ENCODE peak calls at places on chromosome 17, in five cellular contexts. H is A549, W is HCT116, Y is tibial nerve, U is heart left ventricle. P is an unnamed sample.

GRCh38 chr17:61451538-61452300 is 503 bp upstream of the TBX4 start:
- DNase-seq in H (no peak), W (no peak), Y (no peak), U (no peak), P (no peak)

GRCh38 chr17:77235370-77236080 is 94.8 kb downstream of the SEC14L1 start:
- DNase-seq in H (no peak), W (no peak), Y (no peak), U (peak), P (no peak)

GRCh38 chr17:49471089-49471683 is 23.9 kb upstream of the NGFR start:
- DNase-seq in H (no peak), W (no peak), Y (peak), U (no peak), P (no peak)

GRCh38 chr17:45677770-45678169 is 106.3 kb upstream of the CRHR1 start:
- DNase-seq in H (no peak), W (no peak), Y (no peak), U (no peak), P (no peak)

GRCh38 chr17:13351046-13351445 is 250.7 kb downstream of the HS3ST3A1 start:
- DNase-seq in H (no peak), W (no peak), Y (no peak), U (no peak), P (no peak)

GRCh38 chr17:28404812-28405570 is 1.0 kb downstream of the SLC46A1 start:
- DNase-seq in H (no peak), W (no peak), Y (no peak), U (no peak), P (no peak)

GRCh38 chr17:75059369-75060345 is 12.6 kb downstream of the KCTD2 start:
- DNase-seq in H (no peak), W (no peak), Y (no peak), U (peak), P (peak)

GRCh38 chr17:49031965-49032928 is 35.1 kb downstream of the IGF2BP1 start:
- DNase-seq in H (peak), W (peak), Y (no peak), U (no peak), P (peak)

GRCh38 chr17:58965221-58965620 is 141.5 kb downstream of the TRIM37 start:
- DNase-seq in H (no peak), W (no peak), Y (no peak), U (peak), P (no peak)

GRCh38 chr17:82949984-82950383 is 110.2 kb upstream of the ZNF750 start:
- DNase-seq in H (no peak), W (no peak), Y (no peak), U (no peak), P (no peak)

GRCh38 chr17:12395733-12396354 is 269.8 kb upstream of the MYOCD start:
- DNase-seq in H (peak), W (peak), Y (no peak), U (no peak), P (no peak)

GRCh38 chr17:29079433-29079832 is 36.5 kb downstream of the PIPOX start:
- DNase-seq in H (no peak), W (no peak), Y (no peak), U (no peak), P (no peak)

GRCh38 chr17:53749178-53749577 is 73.5 kb upstream of the KIF2B start:
- DNase-seq in H (no peak), W (no peak), Y (no peak), U (no peak), P (no peak)

GRCh38 chr17:78317817-78318400 is 42.0 kb downstream of the SOCS3 start:
- DNase-seq in H (no peak), W (no peak), Y (no peak), U (no peak), P (no peak)

GRCh38 chr17:49727353-49727752 is 19.6 kb upstream of the SLC35B1 start:
- DNase-seq in H (no peak), W (no peak), Y (no peak), U (no peak), P (no peak)

GRCh38 chr17:44326867-44327444 is 2.3 kb upstream of the SLC25A39 start:
- DNase-seq in H (peak), W (peak), Y (peak), U (peak), P (peak)

GRCh38 chr17:21539146-21539545 is 153.2 kb upstream of the KCNJ18 start:
- DNase-seq in H (no peak), W (no peak), Y (no peak), U (no peak), P (no peak)

GRCh38 chr17:39791296-39791992 is 53.7 kb downstream of the GRB7 start:
- DNase-seq in H (no peak), W (no peak), Y (no peak), U (no peak), P (no peak)

GRCh38 chr17:74924250-74924948 is at the start of gene OTOP2:
- DNase-seq in H (no peak), W (no peak), Y (no peak), U (peak), P (peak)

GRCh38 chr17:17341452-17341851 is 38.3 kb downstream of the NT5M start:
- DNase-seq in H (no peak), W (no peak), Y (no peak), U (no peak), P (no peak)

GRCh38 chr17:17782425-17783120 is 54.2 kb downstream of the SREBF1 start:
- DNase-seq in H (no peak), W (no peak), Y (no peak), U (peak), P (no peak)

GRCh38 chr17:49223517-49224197 is 6.9 kb downstream of the PHOSPHO1 start:
- DNase-seq in H (peak), W (peak), Y (peak), U (peak), P (no peak)

GRCh38 chr17:71330099-71330375 is 790.8 kb upstream of the SOX9 start:
- DNase-seq in H (no peak), W (no peak), Y (no peak), U (no peak), P (no peak)

GRCh38 chr17:71335212-71335611 is 785.6 kb upstream of the SOX9 start:
- DNase-seq in H (no peak), W (no peak), Y (no peak), U (no peak), P (no peak)

GRCh38 chr17:71334041-71334781 is 786.6 kb upstream of the SOX9 start:
- DNase-seq in H (no peak), W (no peak), Y (no peak), U (no peak), P (no peak)

GRCh38 chr17:71329310-71330098 is 791.3 kb upstream of the SOX9 start:
- DNase-seq in H (no peak), W (no peak), Y (no peak), U (no peak), P (no peak)

GRCh38 chr17:71331754-71332153 is 789.1 kb upstream of the SOX9 start:
- DNase-seq in H (no peak), W (no peak), Y (no peak), U (no peak), P (no peak)
- H3K27ac ChIP-seq in H (no peak), W (no peak), Y (no peak), U (no peak), P (no peak)

GRCh38 chr17:80880650-80880989 is 111.0 kb upstream of the CHMP6 start:
- DNase-seq in H (no peak), W (no peak), Y (no peak), U (no peak), P (no peak)
- H3K27ac ChIP-seq in H (no peak), W (no peak), Y (no peak), U (no peak), P (no peak)

DNA sequence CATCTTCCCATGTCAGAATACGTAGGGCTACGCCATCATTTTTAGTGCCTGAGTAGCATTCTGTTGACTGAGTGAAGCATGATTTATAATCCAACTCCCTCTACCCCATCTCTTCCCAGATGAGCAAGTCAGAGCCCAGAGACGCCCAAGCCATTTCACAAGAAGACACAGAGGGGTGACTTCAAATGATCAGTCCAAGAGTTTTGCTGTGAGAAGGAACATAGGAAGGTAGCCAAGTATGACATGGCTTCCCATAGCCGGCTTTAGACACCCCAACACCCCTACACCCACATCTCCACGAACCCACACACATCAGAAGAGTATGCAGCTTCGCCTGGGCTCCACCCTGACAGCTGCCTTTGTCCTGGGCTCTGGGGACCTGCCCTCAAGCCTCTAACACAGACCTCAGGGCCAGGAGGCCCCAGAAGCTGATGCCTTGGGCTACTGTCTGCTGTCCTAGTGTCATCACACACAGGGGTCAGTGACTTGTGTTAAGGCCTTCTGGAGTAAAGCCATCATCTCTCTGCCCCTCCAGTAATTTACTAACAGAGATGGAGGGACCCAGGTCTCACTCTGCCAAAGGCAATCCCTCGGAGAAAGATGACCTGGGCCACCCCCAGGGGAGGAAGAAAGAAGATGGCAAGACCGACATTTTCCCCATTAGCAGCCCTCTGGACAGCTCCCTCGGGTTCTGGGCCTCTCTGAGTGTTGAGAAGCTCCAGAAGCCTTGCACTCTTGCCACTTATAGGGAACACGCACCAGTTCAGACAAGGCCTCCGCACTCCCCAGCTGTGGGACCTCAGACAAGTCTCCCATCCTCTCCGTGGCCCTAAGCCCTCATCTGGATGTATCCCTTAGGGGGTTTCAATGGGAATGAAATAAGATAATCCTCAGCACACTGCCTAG is 38.7 kb upstream of the MRPS23 start:
- DNase-seq in H (no peak), W (no peak), Y (no peak), U (no peak), P (no peak)
- H3K27ac ChIP-seq in H (peak), W (no peak), Y (no peak), U (peak), P (no peak)

DNA sequence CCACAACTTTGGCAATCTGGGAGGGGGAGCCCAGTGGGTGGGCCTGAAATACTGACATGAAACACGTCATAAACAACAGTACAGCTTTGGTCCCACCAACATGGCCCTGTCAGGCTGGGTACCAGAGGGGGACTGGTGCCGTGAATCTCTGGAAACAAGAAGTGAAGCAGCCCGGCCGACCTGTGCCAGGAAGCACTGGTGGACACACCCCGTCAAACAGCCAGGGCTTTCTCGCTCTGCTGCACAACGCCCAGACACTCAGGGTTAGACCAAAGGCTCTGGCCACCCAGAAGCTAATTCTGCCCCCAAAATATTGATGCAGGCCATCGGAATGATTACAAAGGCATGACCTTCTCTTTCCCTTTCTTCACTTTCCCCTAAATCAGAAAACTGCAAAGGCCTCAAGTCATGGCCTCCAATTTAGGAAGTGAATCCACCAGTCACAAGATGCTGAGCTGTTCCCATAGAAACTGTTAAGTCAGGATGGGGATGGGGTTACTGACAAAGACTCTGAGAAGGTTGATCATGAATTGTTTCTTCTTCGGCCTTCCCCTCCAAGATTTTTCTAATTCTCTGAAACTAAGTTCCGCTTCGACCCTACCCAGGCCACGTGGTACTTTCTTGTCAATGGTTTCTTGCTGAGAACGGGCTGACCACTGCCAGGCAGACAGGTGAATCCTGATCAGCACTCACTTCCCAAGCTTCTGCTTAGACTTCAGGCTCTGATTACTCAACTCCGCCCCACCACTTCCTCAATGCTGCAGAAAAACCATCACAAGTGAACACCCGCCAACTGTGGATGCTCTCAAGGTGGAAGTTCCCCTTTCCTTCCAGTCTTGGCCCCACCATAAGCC is 6.7 kb downstream of the PITPNA start:
- DNase-seq in H (no peak), W (no peak), Y (no peak), U (no peak), P (peak)
- H3K27ac ChIP-seq in H (no peak), W (no peak), Y (peak), U (no peak), P (no peak)

GRCh38 chr17:36600477-36600876 is 906 bp upstream of the MRM1 start:
- DNase-seq in H (no peak), W (no peak), Y (no peak), U (no peak), P (no peak)

GRCh38 chr17:36600936-36601302 is 464 bp upstream of the MRM1 start:
- DNase-seq in H (no peak), W (no peak), Y (no peak), U (no peak), P (no peak)

GRCh38 chr17:36598951-36599401 is 2.4 kb upstream of the MRM1 start:
- DNase-seq in H (no peak), W (no peak), Y (no peak), U (no peak), P (no peak)

GRCh38 chr17:36597866-36598777 is 3.3 kb upstream of the MRM1 start:
- DNase-seq in H (no peak), W (no peak), Y (no peak), U (no peak), P (no peak)

DNA sequence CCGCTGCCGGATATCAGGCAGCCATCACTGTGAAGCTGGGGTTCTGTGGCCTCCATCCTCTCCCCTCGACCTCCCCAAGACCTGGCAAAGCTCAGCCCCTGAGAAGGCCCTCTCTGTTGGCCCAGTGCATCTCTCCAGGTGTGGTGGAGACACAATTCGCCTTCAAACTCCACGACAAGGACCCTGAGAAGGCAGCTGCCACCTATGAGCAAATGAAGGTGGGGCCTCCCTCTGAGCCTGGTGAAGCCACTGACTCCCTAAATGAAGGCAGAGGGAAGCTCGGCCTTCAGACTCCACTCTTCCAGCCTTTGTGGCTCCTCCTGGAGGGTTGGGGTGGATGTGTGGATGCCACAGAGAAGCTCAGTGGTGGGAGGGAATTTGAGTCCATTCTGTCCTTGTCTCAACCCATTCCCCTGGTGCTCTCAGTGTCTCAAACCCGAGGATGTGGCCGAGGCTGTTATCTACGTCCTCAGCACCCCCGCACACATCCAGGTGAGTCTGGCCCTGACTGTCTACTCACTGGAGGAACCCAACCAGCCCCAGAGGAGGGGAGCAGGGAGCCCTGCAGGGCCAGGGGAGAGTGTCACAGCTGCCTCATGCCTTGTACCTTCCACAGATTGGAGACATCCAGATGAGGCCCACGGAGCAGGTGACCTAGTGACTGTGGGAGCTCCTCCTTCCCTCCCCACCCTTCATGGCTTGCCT is 1.7 kb upstream of the MRM1 start:
- DNase-seq in H (no peak), W (no peak), Y (no peak), U (no peak), P (no peak)
- H3K27ac ChIP-seq in H (no peak), W (peak), Y (no peak), U (no peak), P (no peak)

GRCh38 chr17:72123496-72123963 is 2.7 kb downstream of the SOX9 start:
- DNase-seq in H (no peak), W (no peak), Y (no peak), U (no peak), P (no peak)

GRCh38 chr17:72125742-72126141 is 4.9 kb downstream of the SOX9 start:
- DNase-seq in H (no peak), W (no peak), Y (no peak), U (no peak), P (no peak)

GRCh38 chr17:72123964-72124791 is 3.4 kb downstream of the SOX9 start:
- DNase-seq in H (no peak), W (no peak), Y (no peak), U (no peak), P (no peak)

GRCh38 chr17:72125226-72125651 is 4.4 kb downstream of the SOX9 start:
- DNase-seq in H (no peak), W (no peak), Y (no peak), U (no peak), P (no peak)

DNA sequence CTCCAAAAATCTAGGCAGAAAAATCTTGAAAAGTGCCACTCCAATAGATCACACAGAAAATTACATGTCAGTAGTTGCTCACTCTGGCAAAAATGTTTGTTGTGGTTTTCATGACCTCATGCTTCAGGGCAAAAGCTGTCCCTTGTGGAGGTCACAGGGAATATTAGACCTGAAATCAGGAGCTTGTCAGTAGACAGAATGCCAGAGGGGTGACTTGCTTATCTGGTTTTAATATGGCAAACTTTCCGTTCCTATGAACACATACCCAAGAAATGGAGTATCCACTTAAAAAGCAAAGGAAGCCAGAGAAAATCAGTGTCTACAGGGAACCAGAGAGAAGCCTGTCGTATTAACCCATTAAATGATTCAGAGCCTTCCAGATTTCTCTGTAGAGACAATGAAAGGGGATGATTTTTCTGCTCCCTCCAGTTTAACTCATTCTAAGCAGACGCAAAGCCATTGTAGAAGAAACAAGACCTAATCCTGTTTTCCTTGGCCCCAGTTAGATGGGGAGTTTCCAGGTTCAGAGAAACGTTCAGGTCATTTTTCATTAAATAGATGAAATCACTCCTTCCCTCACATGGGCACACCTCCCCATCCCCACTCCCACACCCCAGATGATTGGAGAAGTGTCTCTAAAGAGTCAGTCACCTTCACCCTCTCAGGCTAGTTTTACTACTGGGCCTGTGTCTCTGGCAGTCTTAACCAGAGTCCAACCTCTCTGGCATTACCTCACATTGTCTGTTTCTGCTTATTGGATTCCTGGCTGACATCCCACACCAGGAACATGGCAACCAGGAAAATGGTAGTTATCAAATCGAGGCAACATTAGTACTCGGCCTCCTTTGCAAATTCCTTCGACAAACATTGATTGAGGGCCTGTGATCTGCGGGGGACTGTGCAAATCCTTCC is 6.0 kb downstream of the SOX9 start:
- DNase-seq in H (peak), W (peak), Y (no peak), U (peak), P (no peak)
- H3K27ac ChIP-seq in H (peak), W (peak), Y (no peak), U (peak), P (no peak)

GRCh38 chr17:79552405-79552804 is 58.4 kb downstream of the RBFOX3 start:
- DNase-seq in H (no peak), W (no peak), Y (no peak), U (no peak), P (no peak)

GRCh38 chr17:79548116-79548515 is 62.7 kb downstream of the RBFOX3 start:
- DNase-seq in H (no peak), W (no peak), Y (no peak), U (no peak), P (no peak)

GRCh38 chr17:79546386-79546785 is 64.5 kb downstream of the RBFOX3 start:
- DNase-seq in H (no peak), W (no peak), Y (no peak), U (no peak), P (no peak)

GRCh38 chr17:79547586-79547985 is 63.3 kb downstream of the RBFOX3 start:
- DNase-seq in H (no peak), W (no peak), Y (no peak), U (no peak), P (no peak)

GRCh38 chr17:79549111-79549915 is 61.5 kb downstream of the RBFOX3 start:
- DNase-seq in H (no peak), W (no peak), Y (no peak), U (no peak), P (no peak)
- H3K27ac ChIP-seq in H (no peak), W (no peak), Y (no peak), U (no peak), P (no peak)

DNA sequence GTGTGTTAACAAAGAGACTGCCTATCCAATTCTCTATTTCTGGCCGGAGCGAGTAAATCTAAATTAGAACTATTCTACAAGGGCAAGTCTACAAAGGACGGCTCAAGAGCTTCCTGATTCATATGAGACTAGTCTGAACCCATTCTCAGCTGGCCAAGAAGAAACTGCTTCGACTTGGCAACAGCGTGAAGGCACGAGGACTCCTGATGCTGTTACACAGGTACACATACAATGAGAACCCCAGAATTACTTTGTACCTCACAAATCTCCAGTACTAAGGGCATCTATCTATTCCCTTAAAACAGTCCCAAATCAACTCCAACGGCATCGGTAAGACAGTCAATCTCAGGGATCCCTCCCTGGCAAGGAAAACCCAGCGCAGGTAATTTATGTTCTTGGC is 1.5 kb downstream of the CRK start:
- DNase-seq in H (no peak), W (no peak), Y (no peak), U (no peak), P (no peak)
- H3K27ac ChIP-seq in H (peak), W (peak), Y (peak), U (peak), P (no peak)

GRCh38 chr17:19507673-19508326 is 25.9 kb upstream of the SLC47A1 start:
- DNase-seq in H (peak), W (peak), Y (peak), U (peak), P (no peak)
- H3K27ac ChIP-seq in H (peak), W (peak), Y (peak), U (peak), P (peak)

P was measured in HL-60.